ENCODE peak calls at places on chromosome X, in eight cellular contexts. B, E, D, J, P, C, Q and T are unnamed samples.

GRCh38 chrX:134737061-134737460 is 78.8 kb upstream of the PLAC1 start:
- DNase-seq in J (no peak), C (peak), E (no peak), D (peak), Q (no peak), P (no peak), B (no peak), T (no peak)

GRCh38 chrX:118530537-118530936 is 34.9 kb downstream of the DOCK11 start:
- DNase-seq in E (no peak), Q (no peak), B (no peak), C (no peak), J (no peak), D (no peak), P (no peak), T (no peak)

GRCh38 chrX:151513472-151513871 is 50.0 kb upstream of the PASD1 start:
- DNase-seq in B (no peak), J (no peak), E (no peak), D (no peak), P (no peak), Q (no peak), C (no peak), T (no peak)

GRCh38 chrX:87338510-87338909 is 179.1 kb upstream of the KLHL4 start:
- DNase-seq in B (no peak), Q (no peak), C (no peak), E (no peak), D (no peak), J (peak), P (no peak), T (no peak)

GRCh38 chrX:46256875-46257274 is 288.3 kb downstream of the ZNF674 start:
- DNase-seq in J (no peak), C (no peak), E (no peak), B (no peak), D (no peak), Q (no peak), P (no peak), T (no peak)

GRCh38 chrX:78455901-78456300 is 128.5 kb upstream of the CYSLTR1 start:
- DNase-seq in J (no peak), P (no peak), E (no peak), Q (no peak), C (no peak), D (no peak), B (no peak), T (no peak)

GRCh38 chrX:70132244-70132643 is 1.0 kb upstream of the IGBP1 start:
- DNase-seq in B (no peak), P (no peak), Q (no peak), E (no peak), J (no peak), C (no peak), D (no peak), T (no peak)

GRCh38 chrX:21985332-21985777 is 44.8 kb downstream of the SMS start:
- DNase-seq in C (peak), P (no peak), D (peak), Q (peak), B (peak), J (peak), E (peak), T (peak)

GRCh38 chrX:40514376-40514775 is 66.4 kb upstream of the ATP6AP2 start:
- DNase-seq in P (no peak), E (no peak), Q (no peak), B (no peak), D (no peak), J (no peak), C (no peak), T (no peak)

GRCh38 chrX:40237745-40238178 is 140.0 kb upstream of the BCOR start:
- DNase-seq in Q (no peak), D (no peak), B (no peak), C (peak), P (no peak), E (no peak), J (no peak), T (no peak)

GRCh38 chrX:70262952-70263567 is 3.1 kb upstream of the P2RY4 start:
- DNase-seq in E (peak), P (no peak), C (peak), Q (no peak), D (peak), J (peak), B (peak), T (peak)

GRCh38 chrX:49282647-49283011 is 13.0 kb downstream of the PPP1R3F start:
- DNase-seq in D (no peak), P (no peak), C (peak), E (no peak), B (no peak), J (peak), Q (no peak), T (no peak)

GRCh38 chrX:13697440-13697839 is 8.5 kb downstream of the RAB9A start:
- DNase-seq in D (no peak), C (no peak), P (no peak), Q (no peak), B (no peak), E (no peak), J (no peak), T (no peak)

GRCh38 chrX:21926116-21926515 is 14.4 kb upstream of the SMS start:
- DNase-seq in J (no peak), D (no peak), C (no peak), E (no peak), Q (no peak), P (no peak), B (no peak), T (no peak)

GRCh38 chrX:118216086-118216485 is 99.5 kb upstream of the KLHL13 start:
- DNase-seq in Q (no peak), D (no peak), J (no peak), B (no peak), E (no peak), C (no peak), P (no peak), T (no peak)

GRCh38 chrX:120753413-120754251 is 122.0 kb downstream of the CT47B1 start:
- DNase-seq in E (no peak), C (no peak), P (no peak), J (no peak), Q (no peak), D (no peak), B (no peak), T (peak)

GRCh38 chrX:45497290-45497689 is 296.6 kb upstream of the DIPK2B start:
- DNase-seq in Q (no peak), J (no peak), B (no peak), D (no peak), P (no peak), E (no peak), C (no peak), T (no peak)

GRCh38 chrX:83508006-83508405 is at the start of gene POU3F4:
- DNase-seq in P (no peak), J (peak), E (peak), B (peak), Q (no peak), D (no peak), C (peak), T (no peak)

GRCh38 chrX:139832728-139833309 is 100.0 kb downstream of the ATP11C start:
- DNase-seq in B (no peak), P (no peak), E (no peak), D (no peak), C (no peak), Q (no peak), J (no peak), T (no peak)

GRCh38 chrX:10482708-10483107 is 137.7 kb downstream of the MID1 start:
- DNase-seq in Q (no peak), P (no peak), E (no peak), D (no peak), C (no peak), B (no peak), J (no peak), T (no peak)

GRCh38 chrX:1196436-1196835 is 16.0 kb downstream of the CRLF2 start:
- DNase-seq in P (no peak), B (no peak), D (no peak), Q (no peak), C (no peak), E (peak), J (no peak), T (no peak)

GRCh38 chrX:132270699-132271098 is 51.5 kb upstream of the RAP2C start:
- DNase-seq in P (no peak), C (peak), Q (no peak), J (no peak), E (no peak), D (peak), B (no peak), T (no peak)

DNA sequence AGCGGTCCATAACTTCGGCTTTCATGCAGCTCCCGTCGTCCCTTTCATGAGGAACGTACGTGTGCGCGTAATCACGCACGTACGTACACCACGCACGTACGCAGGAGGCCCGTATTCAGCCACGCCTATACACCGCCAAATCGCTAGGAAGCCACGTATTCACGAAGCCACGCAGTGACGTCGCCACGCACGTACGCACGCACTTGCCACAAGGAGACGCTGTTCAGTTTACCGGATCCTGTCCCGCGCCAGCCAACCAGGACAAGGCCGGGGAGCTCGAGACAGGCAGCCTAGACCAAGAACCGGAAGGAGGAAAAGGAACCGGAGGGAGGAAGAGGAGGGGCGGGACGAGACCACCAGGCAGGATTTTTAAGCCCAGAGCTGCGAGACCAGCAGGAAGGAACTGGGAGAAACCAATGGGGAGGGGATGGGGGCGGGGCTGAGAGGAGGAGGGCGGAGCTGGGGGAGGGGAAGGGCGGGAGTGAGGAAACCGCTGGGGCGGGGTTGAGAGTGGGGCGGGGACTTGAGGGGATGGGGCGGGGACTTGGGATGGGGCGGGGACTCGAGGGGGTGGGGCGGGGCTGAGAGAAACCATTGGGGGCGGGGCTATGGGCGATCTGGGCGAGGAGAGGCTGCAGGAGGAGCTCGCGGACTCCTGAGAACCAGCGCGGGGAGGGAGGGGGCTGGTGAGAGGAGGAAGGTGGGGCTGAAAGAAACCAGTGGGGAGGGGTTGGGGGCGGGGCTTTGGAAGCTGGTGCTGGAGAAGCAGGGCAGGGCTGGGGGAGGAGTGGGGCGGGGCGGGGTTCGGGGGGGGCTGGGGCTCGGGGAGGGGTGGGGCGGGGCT is at the start of gene EOLA2:
- DNase-seq in D (peak), E (peak), P (no peak), C (peak), J (peak), Q (peak), B (peak), T (peak)
- TF ChIP-seq CTCF in D (peak), E (peak), P (peak), C (peak), J (peak), Q (peak), B (peak), T (peak)

GRCh38 chrX:125826774-125827451 is 339.2 kb downstream of the DCAF12L2 start:
- DNase-seq in E (no peak), Q (no peak), J (no peak), C (no peak), D (no peak), B (no peak), P (no peak), T (no peak)

GRCh38 chrX:125826080-125826479 is 340.0 kb downstream of the DCAF12L2 start:
- DNase-seq in Q (no peak), P (no peak), E (no peak), B (no peak), J (no peak), D (no peak), C (no peak), T (no peak)
- TF ChIP-seq CTCF in Q (no peak), P (no peak), E (no peak), B (peak), J (no peak), D (no peak), C (no peak), T (no peak)

GRCh38 chrX:137418086-137418485 is 147.8 kb upstream of the ZIC3 start:
- DNase-seq in J (no peak), Q (no peak), D (no peak), E (no peak), B (no peak), C (no peak), P (no peak), T (no peak)
- TF ChIP-seq CTCF in J (no peak), Q (no peak), D (no peak), E (no peak), B (no peak), C (no peak), P (no peak), T (no peak)

GRCh38 chrX:145394344-145394743 is 147.0 kb downstream of the SPANXN1 start:
- DNase-seq in D (no peak), E (no peak), Q (no peak), C (no peak), P (no peak), B (no peak), J (no peak), T (no peak)

GRCh38 chrX:145396612-145397011 is 149.3 kb downstream of the SPANXN1 start:
- DNase-seq in D (no peak), B (no peak), J (no peak), Q (no peak), C (no peak), E (no peak), P (no peak), T (no peak)

DNA sequence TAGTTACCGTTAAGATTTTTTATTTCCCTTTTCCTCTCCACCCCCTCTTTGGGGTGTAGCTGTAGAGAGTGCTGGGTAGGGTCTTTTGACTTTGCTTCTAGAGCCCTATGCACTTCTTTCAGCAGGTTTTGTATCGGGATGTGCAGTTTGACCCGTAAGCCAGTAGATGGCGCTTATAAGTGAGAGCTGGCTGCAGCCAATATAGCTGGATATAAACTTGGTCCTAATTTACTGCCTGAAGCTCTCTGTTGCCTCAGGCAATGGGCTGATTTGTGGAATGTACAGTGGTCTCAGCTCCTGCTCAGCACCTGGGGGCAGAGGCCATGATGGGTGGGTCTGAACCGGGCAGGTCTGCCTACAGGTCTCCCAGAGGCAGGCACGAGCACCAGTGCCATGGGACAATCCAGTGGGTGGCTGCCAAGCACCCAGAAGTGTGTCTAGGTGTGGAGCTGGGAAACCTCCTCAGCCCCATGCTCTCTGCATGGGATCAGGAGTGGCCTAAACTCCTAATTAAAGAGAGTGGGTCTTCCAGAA is 146.5 kb downstream of the SPANXN1 start:
- DNase-seq in E (no peak), C (no peak), J (no peak), D (no peak), Q (no peak), P (no peak), B (no peak), T (no peak)
- TF ChIP-seq CTCF in E (no peak), C (no peak), J (no peak), D (no peak), Q (no peak), P (no peak), B (peak), T (no peak)

GRCh38 chrX:153412746-153413720 is 1.8 kb downstream of the ZFP92 start:
- DNase-seq in P (no peak), Q (no peak), B (no peak), J (no peak), E (no peak), C (no peak), D (no peak), T (no peak)
- TF ChIP-seq CTCF in P (no peak), Q (no peak), B (peak), J (no peak), E (no peak), C (no peak), D (no peak), T (no peak)

GRCh38 chrX:37754518-37754917 is 25.3 kb upstream of the CYBB start:
- DNase-seq in P (no peak), C (no peak), J (no peak), E (no peak), D (no peak), B (no peak), Q (no peak), T (no peak)
- TF ChIP-seq CTCF in P (no peak), C (no peak), J (no peak), E (no peak), D (no peak), B (no peak), Q (no peak), T (no peak)

GRCh38 chrX:18789916-18790315 is 82.5 kb downstream of the PPEF1 start:
- DNase-seq in D (no peak), E (no peak), J (no peak), Q (no peak), B (no peak), C (no peak), P (no peak), T (no peak)

GRCh38 chrX:18792828-18793227 is 85.4 kb downstream of the PPEF1 start:
- DNase-seq in D (no peak), E (no peak), C (no peak), B (no peak), Q (no peak), P (no peak), J (no peak), T (no peak)

DNA sequence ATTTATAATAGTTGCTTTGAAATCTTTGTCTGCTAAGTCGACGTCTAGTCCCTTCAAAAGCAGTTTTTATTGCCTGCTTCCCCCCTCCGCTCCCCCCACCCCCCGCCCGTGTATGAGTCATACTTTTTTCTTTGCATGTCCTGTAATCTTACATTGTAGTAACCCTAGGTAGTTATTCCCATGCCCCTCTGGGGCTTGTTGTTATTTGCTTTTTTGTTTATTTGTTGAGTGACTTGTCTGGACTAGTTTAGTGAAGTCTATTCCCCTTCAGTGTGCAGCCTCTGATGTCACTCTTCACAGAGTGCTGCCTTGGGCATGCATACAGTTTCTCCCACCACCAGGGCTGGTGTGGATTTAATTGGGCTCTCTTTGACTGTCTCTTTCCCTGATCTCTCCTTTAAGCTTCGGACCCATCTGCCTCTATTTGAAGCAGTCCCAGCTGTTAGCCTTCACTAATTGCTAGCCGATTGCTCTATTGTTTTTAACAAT is 86.2 kb downstream of the PPEF1 start:
- DNase-seq in Q (no peak), E (no peak), D (no peak), J (no peak), P (no peak), C (no peak), B (no peak), T (no peak)
- TF ChIP-seq CTCF in Q (no peak), E (no peak), D (no peak), J (no peak), P (no peak), C (no peak), B (no peak), T (no peak)

GRCh38 chrX:71604141-71604540 is 14.2 kb downstream of the CXCR3 start:
- DNase-seq in C (no peak), P (no peak), B (no peak), Q (no peak), E (no peak), J (no peak), D (no peak), T (no peak)

GRCh38 chrX:71604796-71605568 is 13.3 kb downstream of the CXCR3 start:
- DNase-seq in D (no peak), E (no peak), P (no peak), J (no peak), B (no peak), C (no peak), Q (no peak), T (no peak)

GRCh38 chrX:71603618-71604017 is 14.7 kb downstream of the CXCR3 start:
- DNase-seq in Q (no peak), E (no peak), P (no peak), B (no peak), C (no peak), D (no peak), J (no peak), T (no peak)

GRCh38 chrX:71599965-71600364 is 18.3 kb downstream of the CXCR3 start:
- DNase-seq in J (no peak), E (no peak), P (no peak), Q (no peak), C (no peak), B (no peak), D (no peak), T (no peak)
- TF ChIP-seq CTCF in J (no peak), E (no peak), P (no peak), Q (no peak), C (no peak), B (no peak), D (no peak), T (no peak)

DNA sequence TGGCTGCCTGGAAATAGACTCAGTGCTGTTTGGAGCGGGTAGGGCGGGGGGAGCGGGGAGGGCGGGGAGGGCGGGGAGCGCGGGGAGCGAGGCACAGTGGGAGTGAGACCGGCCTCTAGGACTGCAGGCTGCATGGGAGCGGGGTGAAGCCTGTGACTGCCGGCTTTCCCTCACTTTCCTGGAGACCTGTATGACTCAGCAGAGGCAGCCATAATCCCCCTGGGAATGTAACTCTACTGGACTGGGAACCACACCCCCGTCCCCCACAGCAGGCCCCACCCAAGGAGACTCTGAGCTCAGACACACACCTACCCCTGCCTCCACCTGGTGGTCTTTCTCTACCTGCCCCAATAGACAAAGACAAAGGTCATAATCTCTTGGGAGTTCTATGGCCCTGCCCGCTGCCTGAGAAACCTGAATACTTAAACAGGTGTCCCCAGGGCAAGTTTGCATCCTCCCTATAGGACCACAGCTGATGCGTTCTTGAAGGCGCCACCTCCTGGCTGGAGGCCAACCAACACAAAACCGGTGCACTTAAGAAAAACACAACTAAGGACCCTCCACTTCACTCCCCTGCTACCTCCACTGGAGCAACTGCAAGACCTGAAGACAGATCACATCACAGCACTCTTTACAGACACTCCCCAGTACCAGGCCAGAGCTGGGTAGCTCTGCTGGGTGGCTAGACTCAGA is 18.0 kb downstream of the HDAC8 start:
- DNase-seq in C (peak), D (no peak), J (peak), Q (no peak), E (peak), B (peak), P (no peak), T (peak)
- TF ChIP-seq CTCF in C (no peak), D (no peak), J (no peak), Q (no peak), E (no peak), B (peak), P (no peak), T (no peak)

GRCh38 chrX:15465896-15466651 is 27.1 kb downstream of the PIR start:
- DNase-seq in J (peak), Q (no peak), D (no peak), B (no peak), C (no peak), P (no peak), E (no peak), T (peak)
- TF ChIP-seq CTCF in J (peak), Q (no peak), D (no peak), B (peak), C (no peak), P (no peak), E (no peak), T (no peak)